ENCODE peak calls at places on chromosome 11, in five cellular contexts. P is omental fat pad; N is HT1080; O is stimulated activated CD4-positive, alpha-beta T cell treated with anti-CD3 and anti-CD28 coated beads, Interleukin-2, amount 100 ng/mL, for 48 hours; V is HS-27A. H is an unnamed sample.

GRCh38 chr11:21640491-21640890 is 552.4 kb upstream of the ANO5 start:
- DNase-seq in P (no peak), N (no peak), O (no peak), V (no peak), H (no peak)

GRCh38 chr11:64139045-64139444 is 26.9 kb downstream of the MACROD1 start:
- DNase-seq in P (no peak), N (no peak), O (no peak), V (no peak), H (no peak)

GRCh38 chr11:8234425-8234821 is 29.3 kb downstream of the LMO1 start:
- DNase-seq in P (no peak), N (peak), O (no peak), V (no peak), H (no peak)

GRCh38 chr11:64296830-64297721 is 3.1 kb upstream of the CATSPERZ start:
- DNase-seq in P (no peak), N (no peak), O (no peak), V (no peak), H (no peak)

GRCh38 chr11:64744544-64745218 is 739 bp upstream of the RASGRP2 start:
- DNase-seq in P (no peak), N (no peak), O (no peak), V (no peak), H (no peak)

GRCh38 chr11:94828088-94828487 is 59.9 kb downstream of the AMOTL1 start:
- DNase-seq in P (no peak), N (no peak), O (no peak), V (no peak), H (no peak)

GRCh38 chr11:83035070-83035854 is 36.4 kb downstream of the RAB30 start:
- DNase-seq in P (no peak), N (no peak), O (no peak), V (no peak), H (no peak)

GRCh38 chr11:35682230-35683195 is 19.9 kb downstream of the TRIM44 start:
- DNase-seq in P (no peak), N (no peak), O (no peak), V (no peak), H (no peak)

GRCh38 chr11:14361951-14362350 is 3.0 kb upstream of the RRAS2 start:
- DNase-seq in P (no peak), N (no peak), O (no peak), V (no peak), H (no peak)

GRCh38 chr11:107385361-107385982 is 72.2 kb downstream of the CWF19L2 start:
- DNase-seq in P (no peak), N (peak), O (no peak), V (no peak), H (no peak)

GRCh38 chr11:128399186-128399585 is 188.2 kb downstream of the ETS1 start:
- DNase-seq in P (no peak), N (peak), O (no peak), V (no peak), H (no peak)

GRCh38 chr11:123173040-123173855 is 21.8 kb downstream of the CLMP start:
- DNase-seq in P (no peak), N (peak), O (no peak), V (peak), H (no peak)

GRCh38 chr11:1543606-1544263 is 28.3 kb downstream of the DUSP8 start:
- DNase-seq in P (no peak), N (no peak), O (no peak), V (no peak), H (no peak)

GRCh38 chr11:74877132-74877531 is 71.8 kb downstream of the XRRA1 start:
- DNase-seq in P (no peak), N (peak), O (no peak), V (no peak), H (no peak)

GRCh38 chr11:61529537-61530225 is 21.1 kb downstream of the LRRC10B start:
- DNase-seq in P (no peak), N (no peak), O (no peak), V (no peak), H (no peak)

GRCh38 chr11:118921929-118922744 is 3.6 kb downstream of the BCL9L start:
- DNase-seq in P (no peak), N (peak), O (no peak), V (no peak), H (peak)

GRCh38 chr11:85423331-85423730 is 203.8 kb downstream of the DLG2 start:
- DNase-seq in P (no peak), N (no peak), O (no peak), V (no peak), H (no peak)

GRCh38 chr11:92332986-92333385 is 108.4 kb downstream of the FAT3 start:
- DNase-seq in P (no peak), N (no peak), O (no peak), V (peak), H (no peak)

GRCh38 chr11:61682093-61682732 is 2.0 kb downstream of the DAGLA start:
- DNase-seq in P (no peak), N (peak), O (no peak), V (no peak), H (no peak)

GRCh38 chr11:14358729-14359439 is at the start of gene RRAS2:
- DNase-seq in P (no peak), N (peak), O (peak), V (no peak), H (no peak)